ENCODE peak calls at places on chromosomes 1 and 21, in eight cellular contexts. H is CD4-positive, alpha-beta T cell; Q is hepatocyte; G is upper lobe of right lung; X is mammary epithelial cell; I is heart left ventricle; R is left ventricle myocardium inferior; T is heart right ventricle. D is an unnamed sample.

GRCh38 chr1:115312752-115313151 is 25.3 kb downstream of the NGF start:
- DNase-seq in G (no peak), T (no peak), I (no peak), H (no peak), Q (no peak), R (no peak), X (no peak), D (no peak)

GRCh38 chr1:172818841-172819527 is 160.1 kb downstream of the FASLG start:
- DNase-seq in I (no peak), X (no peak), Q (no peak), R (no peak), H (peak; percentile 18), T (no peak), G (no peak), D (no peak)

GRCh38 chr21:29277442-29277841 is 21.3 kb upstream of the BACH1 start:
- DNase-seq in X (no peak), G (no peak), Q (no peak), R (no peak), H (no peak), T (no peak), I (no peak), D (no peak)

GRCh38 chr21:26769613-26770188 is 75.5 kb downstream of the ADAMTS1 start:
- DNase-seq in R (no peak), I (no peak), H (no peak), Q (peak; percentile 71), T (peak; percentile 45), X (no peak), G (no peak), D (no peak)

GRCh38 chr1:62131093-62131725 is 63.4 kb upstream of the L1TD1 start:
- DNase-seq in T (peak; percentile 36), Q (peak; percentile 83), R (no peak), X (peak; percentile 25), G (no peak), I (peak; percentile 34), H (no peak), D (no peak)

GRCh38 chr1:162373541-162374375 is 2.9 kb downstream of the SPATA46 start:
- DNase-seq in T (no peak), X (peak; percentile 41), Q (no peak), H (no peak), G (peak; percentile 69), R (no peak), I (no peak), D (no peak)

GRCh38 chr21:32940079-32941014 is 85.4 kb upstream of the OLIG2 start:
- DNase-seq in I (peak; percentile 32), Q (peak; percentile 78), X (peak; percentile 26), T (peak; percentile 40), R (no peak), H (peak; percentile 31), G (no peak), D (no peak)

GRCh38 chr1:25431495-25432363 is 1.0 kb downstream of the MACO1 start:
- DNase-seq in H (no peak), T (peak; percentile 20), G (no peak), R (peak; percentile 17), X (no peak), Q (no peak), I (peak; percentile 33), D (no peak)

GRCh38 chr1:87555366-87555765 is 226.7 kb downstream of the LMO4 start:
- DNase-seq in X (no peak), Q (no peak), T (no peak), G (no peak), R (no peak), I (no peak), H (no peak), D (no peak)

GRCh38 chr1:87560137-87560536 is 231.5 kb downstream of the LMO4 start:
- DNase-seq in H (no peak), G (no peak), R (no peak), T (no peak), Q (no peak), X (no peak), I (no peak), D (no peak)

GRCh38 chr1:87556326-87556725 is 227.6 kb downstream of the LMO4 start:
- DNase-seq in Q (no peak), I (no peak), X (no peak), H (no peak), G (no peak), R (no peak), T (no peak), D (no peak)

GRCh38 chr1:87560961-87561360 is 232.3 kb downstream of the LMO4 start:
- DNase-seq in R (no peak), I (no peak), H (no peak), Q (no peak), G (no peak), T (no peak), X (no peak), D (no peak)
- TF ChIP-seq CTCF in R (no peak), I (no peak), H (no peak), Q (no peak), G (no peak), T (no peak), X (no peak), D (no peak)

GRCh38 chr1:4305526-4306301 is 348.7 kb upstream of the AJAP1 start:
- DNase-seq in T (no peak), X (no peak), Q (no peak), R (no peak), G (peak; percentile 32), H (no peak), I (no peak), D (no peak)
- H3K9me3 ChIP-seq in T (no peaks in the 10 kb centered on the region), X (peaks cover 31% of the 10 kb centered on the region), Q (no peaks in the 10 kb centered on the region), R (no peaks in the 10 kb centered on the region), G (no peaks in the 10 kb centered on the region), H (no peaks in the 10 kb centered on the region), I (no peaks in the 10 kb centered on the region), D (no peaks in the 10 kb centered on the region)

GRCh38 chr21:44845418-44846200 is 27.7 kb upstream of the SUMO3 start:
- DNase-seq in X (no peak), I (peak; percentile 81), R (peak; percentile 80), T (peak; percentile 67), Q (peak; percentile 81), G (peak; percentile 84), H (peak; percentile 35), D (peak; percentile 92)
- TF ChIP-seq CTCF in X (peak; percentile 49), I (no peak), R (peak; percentile 54), T (peak; percentile 57), Q (peak; percentile 44), G (peak; percentile 48), H (peak; percentile 63), D (peak; percentile 19)

DNA sequence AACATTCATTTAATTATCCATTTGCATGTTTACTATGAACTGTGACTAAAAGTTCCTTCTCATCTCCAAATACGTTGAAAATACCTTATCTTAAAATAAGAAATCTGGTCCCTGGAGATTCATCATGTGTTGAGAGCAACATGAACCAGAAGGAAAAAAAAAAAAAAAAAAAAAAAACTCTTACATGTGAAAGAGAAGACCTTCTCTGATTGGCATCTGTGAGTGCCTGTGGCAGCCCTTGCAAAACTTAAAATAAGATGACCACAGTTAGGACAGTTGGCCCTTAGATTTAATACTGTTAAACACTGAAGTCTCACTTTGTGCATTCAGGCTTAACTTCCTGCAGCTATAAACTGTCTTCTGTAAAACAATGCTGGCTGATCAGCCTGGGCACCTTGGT is 1395.2 kb upstream of the ADGRL4 start:
- DNase-seq in G (no peak), Q (no peak), T (no peak), H (no peak), X (no peak), R (no peak), I (no peak), D (no peak)
- H3K9me3 ChIP-seq in G (no peaks in the 10 kb centered on the region), Q (no peaks in the 10 kb centered on the region), T (no peaks in the 10 kb centered on the region), H (no peaks in the 10 kb centered on the region), X (no peaks in the 10 kb centered on the region), R (peaks cover 3% of the 10 kb centered on the region), I (no peaks in the 10 kb centered on the region), D (no peaks in the 10 kb centered on the region)

GRCh38 chr21:42733874-42734273 is 80.5 kb downstream of the PDE9A start:
- DNase-seq in G (no peak), I (no peak), Q (no peak), X (no peak), H (no peak), R (no peak), T (no peak), D (no peak)
- TF ChIP-seq CTCF in G (no peak), I (no peak), Q (no peak), X (no peak), H (no peak), R (no peak), T (no peak), D (no peak)

DNA sequence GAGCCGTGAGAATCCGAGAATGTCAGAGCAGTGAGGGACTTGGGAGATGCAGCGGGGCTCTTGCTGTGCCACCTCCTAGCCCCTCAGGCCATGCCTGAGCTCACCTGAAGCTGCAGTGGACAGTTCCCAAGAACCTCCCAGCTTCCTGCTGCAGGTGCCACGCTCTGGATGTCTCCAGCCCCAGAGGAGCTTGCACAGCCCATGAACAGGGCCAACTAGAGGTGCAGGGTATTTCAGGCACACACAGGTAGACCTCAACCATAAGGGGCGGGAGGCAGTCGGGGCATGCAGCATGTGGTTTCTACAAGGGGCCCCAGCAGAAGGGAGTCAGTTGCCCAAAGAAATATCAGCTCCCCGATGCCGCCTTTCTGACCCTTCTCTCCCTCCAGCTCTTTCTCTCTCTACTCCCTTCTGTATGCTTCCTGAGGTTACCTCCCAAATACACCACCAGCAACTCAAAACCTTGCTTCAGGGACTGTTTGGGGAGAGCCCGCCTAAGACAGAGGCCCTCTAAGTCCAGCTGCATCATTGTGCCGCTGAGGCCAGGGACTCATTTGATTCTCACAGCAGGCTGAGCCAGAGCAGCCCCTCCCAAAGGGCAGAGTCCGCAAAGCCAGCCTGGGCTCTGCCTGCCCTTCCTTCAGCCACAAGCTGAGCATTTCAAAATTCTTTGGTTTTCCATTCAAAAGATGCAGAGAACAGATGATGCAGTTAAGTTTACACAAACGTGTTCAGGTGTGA is 209.8 kb downstream of the MATN1 start:
- DNase-seq in R (no peak), G (no peak), T (no peak), X (no peak), Q (peak; percentile 52), I (no peak), H (no peak), D (no peak)
- H3K9me3 ChIP-seq in R (no peaks in the 10 kb centered on the region), G (no peaks in the 10 kb centered on the region), T (no peaks in the 10 kb centered on the region), X (no peaks in the 10 kb centered on the region), Q (no peaks in the 10 kb centered on the region), I (no peaks in the 10 kb centered on the region), H (no peaks in the 10 kb centered on the region), D (no peaks in the 10 kb centered on the region)

GRCh38 chr1:205204552-205204951 is 7.0 kb downstream of the DSTYK start:
- DNase-seq in I (no peak), Q (no peak), R (no peak), H (no peak), G (no peak), X (peak; percentile 18), T (no peak), D (no peak)
- TF ChIP-seq CTCF in I (no peak), Q (no peak), R (no peak), H (no peak), G (no peak), X (no peak), T (no peak), D (no peak)